ENCODE peak calls at places on chromosome 22, in five cellular contexts. T is gastrocnemius medialis, Z is cardiac muscle cell, G is astrocyte of the spinal cord, Y is sigmoid colon. X is an unnamed sample.

GRCh38 chr22:46377566-46378498 is 42.3 kb downstream of the TRMU start:
- DNase-seq in G (no peak), Z (peak; percentile 21), Y (no peak), T (peak; percentile 61), X (no peak)

GRCh38 chr22:42947211-42947990 is 67.5 kb downstream of the PACSIN2 start:
- DNase-seq in G (no peak), T (peak; percentile 84), Y (no peak), Z (no peak), X (no peak)

GRCh38 chr22:32985899-32986772 is 72.0 kb downstream of the SYN3 start:
- DNase-seq in T (peak; percentile 50), G (peak; percentile 68), Y (peak; percentile 86), Z (peak; percentile 89), X (peak; percentile 91)

GRCh38 chr22:50440544-50441249 is 34.1 kb downstream of the SBF1 start:
- DNase-seq in G (no peak), Z (no peak), Y (no peak), T (no peak), X (no peak)

GRCh38 chr22:22030493-22031182 is 48.1 kb upstream of the TOP3B start:
- DNase-seq in Y (no peak), G (no peak), Z (peak; percentile 30), T (no peak), X (no peak)

GRCh38 chr22:22935546-22936157 is 48.0 kb downstream of the IGLL5 start:
- DNase-seq in T (no peak), Y (no peak), Z (no peak), G (no peak), X (peak; percentile 74)

GRCh38 chr22:27662359-27663030 is 139.1 kb downstream of the MN1 start:
- DNase-seq in Y (no peak), T (peak; percentile 72), Z (peak; percentile 80), G (no peak), X (no peak)

GRCh38 chr22:39908737-39909136 is 7.9 kb downstream of the GRAP2 start:
- DNase-seq in G (peak; percentile 3), Y (no peak), T (no peak), Z (no peak), X (no peak)

GRCh38 chr22:23856721-23857605 is 712 bp upstream of the SLC2A11 start:
- DNase-seq in Y (peak; percentile 81), G (peak; percentile 24), T (peak; percentile 61), Z (peak; percentile 50), X (peak; percentile 94)

GRCh38 chr22:30860176-30861105 is 108.1 kb downstream of the MORC2 start:
- DNase-seq in G (no peak), T (no peak), Z (no peak), Y (no peak), X (peak; percentile 43)

GRCh38 chr22:23751441-23751996 is 607 bp upstream of the ZNF70 start:
- DNase-seq in G (peak; percentile 16), Y (peak; percentile 77), T (peak; percentile 56), Z (no peak), X (no peak)

GRCh38 chr22:26547426-26547825 is 35.2 kb upstream of the TFIP11 start:
- DNase-seq in Z (no peak), Y (no peak), G (no peak), T (no peak), X (peak; percentile 90)

GRCh38 chr22:20058989-20059770 is 20.9 kb upstream of the DGCR8 start:
- DNase-seq in Z (peak; percentile 71), T (no peak), G (no peak), Y (no peak), X (peak; percentile 61)

GRCh38 chr22:39117585-39118191 is 20.6 kb downstream of the APOBEC3H start:
- DNase-seq in G (peak; percentile 35), T (no peak), Z (peak; percentile 66), Y (peak; percentile 56), X (peak; percentile 54)

GRCh38 chr22:50046019-50046415 is 12.1 kb downstream of the TTLL8 start:
- DNase-seq in Z (no peak), T (no peak), Y (no peak), G (no peak), X (no peak)

GRCh38 chr22:29251981-29252978 is 15.5 kb downstream of the RHBDD3 start:
- DNase-seq in T (no peak), G (no peak), Y (no peak), Z (no peak), X (peak; percentile 75)

GRCh38 chr22:39514373-39514973 is 5.9 kb upstream of the ATF4 start:
- DNase-seq in Y (no peak), Z (peak; percentile 58), T (no peak), G (peak; percentile 32), X (peak; percentile 89)

GRCh38 chr22:31569126-31569525 is 72.8 kb downstream of the SFI1 start:
- DNase-seq in Y (no peak), T (no peak), Z (no peak), G (no peak), X (no peak)

GRCh38 chr22:26592368-26593015 is 2.6 kb upstream of the TPST2 start:
- DNase-seq in G (no peak), Y (no peak), Z (no peak), T (no peak), X (no peak)

GRCh38 chr22:22418957-22419356 is 89.6 kb downstream of the ZNF280B start:
- DNase-seq in G (no peak), Y (no peak), Z (no peak), T (no peak), X (no peak)

GRCh38 chr22:39266398-39267030 is 21.7 kb upstream of the PDGFB start:
- DNase-seq in Y (no peak), G (no peak), T (no peak), Z (peak; percentile 70), X (peak; percentile 80)

GRCh38 chr22:46574993-46575914 is 37.8 kb upstream of the CELSR1 start:
- DNase-seq in Y (peak; percentile 65), Z (peak; percentile 36), G (no peak), T (peak; percentile 14), X (peak; percentile 78)

GRCh38 chr22:23248583-23248982 is 68.3 kb downstream of the BCR start:
- DNase-seq in T (no peak), G (peak; percentile 44), Y (no peak), Z (no peak), X (peak; percentile 82)

GRCh38 chr22:43001271-43002197 is 13.4 kb downstream of the PACSIN2 start:
- DNase-seq in Z (peak; percentile 67), Y (peak; percentile 50), T (no peak), G (peak; percentile 70), X (no peak)

GRCh38 chr22:19625331-19626041 is 88.8 kb upstream of the SEPTIN5 start:
- DNase-seq in G (no peak), T (no peak), Z (no peak), Y (no peak), X (peak; percentile 48)

GRCh38 chr22:24977370-24978230 is 25.1 kb downstream of the KIAA1671 start:
- DNase-seq in Z (peak; percentile 41), Y (peak; percentile 79), G (peak; percentile 53), T (peak; percentile 28), X (peak; percentile 57)

GRCh38 chr22:30266445-30267381 is at the start of gene OSM:
- DNase-seq in T (no peak), Z (no peak), G (no peak), Y (peak; percentile 82), X (peak; percentile 91)

GRCh38 chr22:28063656-28064055 is 144.6 kb upstream of the PITPNB start:
- DNase-seq in Z (no peak), G (no peak), Y (no peak), T (no peak), X (no peak)

GRCh38 chr22:26526165-26526564 is 13.9 kb upstream of the TFIP11 start:
- DNase-seq in Z (no peak), T (no peak), G (no peak), Y (no peak), X (no peak)

GRCh38 chr22:39177791-39178190 is 25.3 kb upstream of the CBX7 start:
- DNase-seq in Z (no peak), Y (no peak), T (no peak), G (no peak), X (no peak)

GRCh38 chr22:18116634-18117033 is 6.0 kb downstream of the TUBA8 start:
- DNase-seq in T (peak; percentile 87), Y (no peak), Z (no peak), G (no peak), X (no peak)

GRCh38 chr22:36151006-36151595 is 9.5 kb downstream of the APOL3 start:
- DNase-seq in G (no peak), T (no peak), Z (peak; percentile 52), Y (peak; percentile 64), X (peak; percentile 83)

GRCh38 chr22:32618461-32619140 is 144.0 kb downstream of the FBXO7 start:
- DNase-seq in T (peak; percentile 49), Y (peak; percentile 90), G (no peak), Z (peak; percentile 40), X (no peak)

GRCh38 chr22:38696606-38697005 is 4.1 kb downstream of the JOSD1 start:
- DNase-seq in Y (no peak), T (no peak), G (peak; percentile 81), Z (peak; percentile 83), X (peak; percentile 96)

GRCh38 chr22:50481440-50482106 is at the start of gene ADM2:
- DNase-seq in G (no peak), Z (peak; percentile 41), Y (no peak), T (no peak), X (peak; percentile 97)

GRCh38 chr22:38450234-38450797 is 4.7 kb downstream of the KCNJ4 start:
- DNase-seq in Y (no peak), T (no peak), Z (no peak), G (no peak), X (peak; percentile 85)

GRCh38 chr22:46598737-46599424 is 21.3 kb upstream of the GRAMD4 start:
- DNase-seq in Y (no peak), T (peak; percentile 58), G (no peak), Z (peak; percentile 55), X (no peak)

GRCh38 chr22:46116491-46116958 is 33.8 kb upstream of the PPARA start:
- DNase-seq in Z (peak; percentile 91), G (peak; percentile 85), Y (peak; percentile 97), T (peak; percentile 92), X (peak; percentile 99)

GRCh38 chr22:20945578-20945934 is 21.5 kb upstream of the AIFM3 start:
- DNase-seq in Y (no peak), Z (no peak), G (no peak), T (no peak), X (no peak)